ENCODE peak calls at places on chromosome 19, in six cellular contexts. H, D, J, P, W and R are unnamed samples.

GRCh38 chr19:3411636-3412035 is 45.3 kb downstream of the NFIC start:
- DNase-seq in H (no peak), D (no peak), J (no peak), P (no peak), W (no peak), R (no peak)

GRCh38 chr19:35295792-35296462 is 4.0 kb downstream of the MAG start:
- DNase-seq in H (peak), D (no peak), J (no peak), P (no peak), W (no peak), R (peak)

GRCh38 chr19:16897572-16898056 is 8.8 kb downstream of the F2RL3 start:
- DNase-seq in H (no peak), D (no peak), J (no peak), P (no peak), W (peak), R (no peak)

GRCh38 chr19:44905437-44906160 is at the start of gene APOE:
- DNase-seq in H (no peak), D (no peak), J (no peak), P (no peak), W (peak), R (no peak)

GRCh38 chr19:28633223-28634030 is 579.5 kb downstream of the UQCRFS1 start:
- DNase-seq in H (no peak), D (no peak), J (peak), P (no peak), W (peak), R (peak)

GRCh38 chr19:17681505-17682125 is 6.5 kb downstream of the UNC13A start:
- DNase-seq in H (no peak), D (no peak), J (peak), P (no peak), W (peak), R (no peak)

GRCh38 chr19:5785423-5785822 is 877 bp upstream of the PRR22 start:
- DNase-seq in H (no peak), D (no peak), J (no peak), P (no peak), W (no peak), R (no peak)

GRCh38 chr19:49421039-49421877 is 2.0 kb downstream of the PTH2 start:
- DNase-seq in H (peak), D (peak), J (peak), P (no peak), W (peak), R (no peak)

GRCh38 chr19:13022859-13023636 is 27.8 kb downstream of the NFIX start:
- DNase-seq in H (no peak), D (peak), J (peak), P (no peak), W (peak), R (no peak)

GRCh38 chr19:28425431-28425931 is 787.5 kb downstream of the UQCRFS1 start:
- DNase-seq in H (no peak), D (no peak), J (no peak), P (no peak), W (no peak), R (no peak)

GRCh38 chr19:2385053-2385721 is 25.1 kb downstream of the TMPRSS9 start:
- DNase-seq in H (no peak), D (no peak), J (peak), P (no peak), W (peak), R (no peak)

GRCh38 chr19:609001-609340 is 19.3 kb downstream of the HCN2 start:
- DNase-seq in H (no peak), D (peak), J (no peak), P (no peak), W (no peak), R (no peak)

GRCh38 chr19:18017275-18018083 is 9.5 kb downstream of the ARRDC2 start:
- DNase-seq in H (no peak), D (no peak), J (no peak), P (no peak), W (no peak), R (no peak)

GRCh38 chr19:15299568-15300409 is 32.5 kb downstream of the BRD4 start:
- DNase-seq in H (no peak), D (no peak), J (no peak), P (no peak), W (no peak), R (no peak)

GRCh38 chr19:19263886-19264487 is 9.1 kb downstream of the TM6SF2 start:
- DNase-seq in H (no peak), D (no peak), J (no peak), P (no peak), W (no peak), R (no peak)

GRCh38 chr19:49921871-49922755 is 6.9 kb upstream of the ATF5 start:
- DNase-seq in H (no peak), D (no peak), J (peak), P (no peak), W (no peak), R (no peak)

GRCh38 chr19:49749055-49749716 is 13.9 kb downstream of the TSKS start:
- DNase-seq in H (no peak), D (no peak), J (no peak), P (no peak), W (peak), R (no peak)

GRCh38 chr19:6215701-6216235 is 64.0 kb downstream of the MLLT1 start:
- DNase-seq in H (no peak), D (no peak), J (no peak), P (no peak), W (no peak), R (peak)

GRCh38 chr19:20482721-20483120 is 82.9 kb downstream of the ZNF737 start:
- DNase-seq in H (no peak), D (no peak), J (no peak), P (no peak), W (no peak), R (no peak)

GRCh38 chr19:39053276-39054090 is 21.1 kb upstream of the FBXO27 start:
- DNase-seq in H (no peak), D (no peak), J (no peak), P (no peak), W (no peak), R (no peak)

GRCh38 chr19:19176950-19177349 is 6.9 kb upstream of the MEF2B start:
- DNase-seq in H (no peak), D (no peak), J (no peak), P (no peak), W (no peak), R (no peak)

GRCh38 chr19:43534811-43535761 is 2.1 kb downstream of the ZNF575 start:
- DNase-seq in H (no peak), D (no peak), J (peak), P (no peak), W (peak), R (no peak)

GRCh38 chr19:40687525-40688016 is 2.9 kb downstream of the NUMBL start:
- DNase-seq in H (no peak), D (peak), J (no peak), P (peak), W (peak), R (no peak)

GRCh38 chr19:15640904-15641597 is 354 bp downstream of the CYP4F3 start:
- DNase-seq in H (no peak), D (no peak), J (peak), P (no peak), W (no peak), R (no peak)

GRCh38 chr19:49984491-49984890 is 23.5 kb upstream of the SIGLEC11 start:
- DNase-seq in H (no peak), D (no peak), J (no peak), P (no peak), W (no peak), R (no peak)

GRCh38 chr19:38079926-38080380 is 144.1 kb downstream of the DPF1 start:
- DNase-seq in H (peak), D (no peak), J (peak), P (peak), W (no peak), R (peak)

GRCh38 chr19:49499030-49499670 is 2.9 kb downstream of the RPS11 start:
- DNase-seq in H (no peak), D (no peak), J (no peak), P (no peak), W (peak), R (no peak)

GRCh38 chr19:35166100-35167063 is 11.8 kb downstream of the FXYD5 start:
- DNase-seq in H (no peak), D (no peak), J (no peak), P (no peak), W (no peak), R (no peak)

GRCh38 chr19:51123381-51124186 is 1.1 kb upstream of the SIGLEC9 start:
- DNase-seq in H (no peak), D (peak), J (peak), P (no peak), W (no peak), R (no peak)

GRCh38 chr19:32357720-32358119 is 12.3 kb downstream of the ZNF507 start:
- DNase-seq in H (no peak), D (no peak), J (no peak), P (no peak), W (no peak), R (no peak)

GRCh38 chr19:32624410-32624809 is 43.4 kb downstream of the PDCD5 start:
- DNase-seq in H (no peak), D (no peak), J (no peak), P (no peak), W (no peak), R (no peak)

GRCh38 chr19:51294211-51294976 is 17.1 kb upstream of the IGLON5 start:
- DNase-seq in H (no peak), D (no peak), J (peak), P (no peak), W (no peak), R (no peak)

GRCh38 chr19:3413796-3414327 is 47.5 kb downstream of the NFIC start:
- DNase-seq in H (no peak), D (no peak), J (no peak), P (no peak), W (no peak), R (no peak)

GRCh38 chr19:19276386-19276785 is 3.3 kb upstream of the TM6SF2 start:
- DNase-seq in H (peak), D (no peak), J (no peak), P (no peak), W (no peak), R (no peak)

GRCh38 chr19:29834991-29835390 is 23.2 kb downstream of the CCNE1 start:
- DNase-seq in H (no peak), D (no peak), J (no peak), P (no peak), W (no peak), R (no peak)

GRCh38 chr19:30222428-30222873 is 149.7 kb upstream of the ZNF536 start:
- DNase-seq in H (peak), D (no peak), J (no peak), P (no peak), W (no peak), R (no peak)

GRCh38 chr19:32674959-32675719 is at the start of gene ANKRD27:
- DNase-seq in H (peak), D (peak), J (peak), P (peak), W (peak), R (peak)

GRCh38 chr19:45177817-45178261 is at the start of gene TRAPPC6A:
- DNase-seq in H (no peak), D (no peak), J (peak), P (no peak), W (no peak), R (no peak)

GRCh38 chr19:41239363-41239762 is 20.3 kb downstream of the AXL start:
- DNase-seq in H (no peak), D (no peak), J (no peak), P (no peak), W (no peak), R (no peak)

GRCh38 chr19:33216198-33216830 is 9.3 kb downstream of the SLC7A10 start:
- DNase-seq in H (no peak), D (no peak), J (no peak), P (no peak), W (no peak), R (no peak)

GRCh38 chr19:10543420-10544241 is at the start of gene ATG4D:
- DNase-seq in H (peak), D (peak), J (peak), P (no peak), W (peak), R (peak)
- TF ChIP-seq POLR2A in H (peak), D (no peak), J (peak), P (peak), W (no peak), R (peak)

DNA sequence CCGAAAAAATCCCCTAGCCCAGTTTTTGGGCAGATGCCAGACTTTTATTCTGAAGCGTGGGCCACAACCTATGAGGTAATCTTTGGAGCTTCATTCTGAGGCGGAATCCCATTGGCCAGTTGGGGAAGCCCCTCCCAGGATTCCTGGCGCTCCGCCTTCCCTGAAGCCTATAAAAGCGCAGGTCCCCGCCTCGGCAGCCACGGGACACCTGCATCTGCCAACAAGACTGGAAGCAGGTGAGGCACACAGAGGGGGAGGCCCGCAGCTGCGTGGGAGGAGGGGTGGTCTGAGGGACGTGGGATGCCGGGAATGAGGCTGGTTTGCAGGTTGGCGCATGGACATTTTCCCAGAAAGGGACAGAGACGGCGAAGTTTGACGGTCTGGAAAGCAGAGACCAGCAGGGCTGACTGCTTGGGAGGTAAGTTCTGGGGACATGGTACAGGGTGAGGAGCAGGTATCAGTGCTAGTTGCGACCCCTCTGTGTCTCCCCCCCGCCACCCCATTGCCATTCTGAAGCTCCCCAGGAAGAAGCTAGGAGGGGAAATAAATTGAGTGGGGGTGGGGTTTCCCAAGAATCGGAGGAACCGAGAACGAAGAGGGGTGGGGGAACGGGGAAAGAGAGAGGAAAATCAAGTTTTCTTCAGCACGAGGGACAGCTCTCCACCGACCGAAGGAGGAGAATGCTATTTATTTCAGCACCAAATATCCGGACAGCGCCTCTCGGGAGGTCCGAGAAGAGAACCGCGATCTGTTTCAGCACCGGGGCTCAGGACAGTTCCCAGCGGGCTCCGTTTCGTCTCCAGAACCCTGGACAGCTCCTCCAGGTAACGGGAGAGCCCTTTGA is 22.4 kb upstream of the FEM1A start:
- DNase-seq in H (peak), D (peak), J (peak), P (no peak), W (peak), R (peak)
- TF ChIP-seq POLR2A in H (no peak), D (no peak), J (no peak), P (no peak), W (no peak), R (no peak)

GRCh38 chr19:42284066-42284501 is 15.0 kb downstream of the CIC start:
- DNase-seq in H (peak), D (peak), J (peak), P (no peak), W (peak), R (peak)
- TF ChIP-seq POLR2A in H (peak), D (no peak), J (peak), P (no peak), W (no peak), R (peak)

GRCh38 chr19:55348317-55349034 is 6.0 kb downstream of the COX6B2 start:
- DNase-seq in H (no peak), D (no peak), J (no peak), P (no peak), W (no peak), R (no peak)
- TF ChIP-seq POLR2A in H (no peak), D (no peak), J (no peak), P (no peak), W (no peak), R (no peak)

GRCh38 chr19:46366620-46367277 is 19.9 kb downstream of the PPP5C start:
- DNase-seq in H (no peak), D (no peak), J (no peak), P (no peak), W (no peak), R (no peak)
- TF ChIP-seq POLR2A in H (no peak), D (no peak), J (no peak), P (no peak), W (no peak), R (no peak)

DNA sequence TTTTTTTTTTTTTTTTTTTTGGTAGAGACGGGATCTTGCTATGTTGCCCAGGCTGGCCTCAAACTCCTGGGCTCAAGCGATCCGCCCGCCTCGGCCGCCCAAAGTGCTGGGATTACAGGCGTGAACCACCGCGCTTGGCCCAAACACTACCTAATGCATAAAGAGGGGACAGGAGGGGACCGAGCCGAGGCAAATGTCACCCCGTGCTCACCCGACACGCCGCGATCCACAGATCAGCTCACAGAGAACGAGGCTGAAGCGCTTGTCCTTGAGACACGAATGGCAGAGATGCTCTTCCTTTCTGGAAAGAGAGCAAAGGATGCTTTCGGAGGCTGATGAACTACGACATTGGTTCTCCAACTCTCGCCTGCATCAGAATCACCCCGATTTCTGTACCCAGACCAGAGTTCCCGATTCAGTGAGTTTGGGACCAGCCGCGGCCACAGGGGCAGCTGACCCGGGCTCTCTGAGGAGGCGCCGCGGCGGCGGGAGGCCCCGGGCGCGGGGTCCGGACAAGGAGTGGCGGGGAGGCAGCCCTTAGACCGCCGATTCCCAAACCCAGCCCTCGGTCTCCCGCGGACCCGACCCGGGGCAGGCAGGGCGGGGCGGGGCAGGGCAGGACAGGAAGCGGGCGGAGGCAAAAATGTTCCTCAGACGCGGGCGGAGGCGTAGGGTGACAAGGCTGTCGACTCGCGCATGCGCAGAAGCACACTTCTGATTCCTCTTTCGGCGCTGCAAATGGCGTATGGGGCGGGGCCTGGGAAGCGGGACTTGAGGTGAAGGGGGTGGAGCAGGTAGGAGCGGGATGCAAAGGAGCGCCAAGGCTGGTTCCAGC is at the start of gene ZNF699:
- DNase-seq in H (peak), D (peak), J (peak), P (peak), W (peak), R (peak)
- TF ChIP-seq POLR2A in H (peak), D (no peak), J (peak), P (peak), W (no peak), R (no peak)